ENCODE peak calls at places on chromosomes 11 and 22, in five cellular contexts. V, S, C, U and K are unnamed samples.
A peak's percentile ranks its signal among the peaks of the same experiment; 100 is the strongest.

GRCh38 chr11:122202951-122203456 is 87.0 kb upstream of the BLID start:
- DNase-seq in V (peak; percentile 81), S (peak; percentile 81), C (peak; percentile 76), U (peak; percentile 79), K (peak; percentile 48)

GRCh38 chr11:2383823-2384722 is 7.0 kb downstream of the CD81 start:
- DNase-seq in V (peak; percentile 60), S (no peak), C (no peak), U (peak; percentile 20), K (no peak)

GRCh38 chr11:115652094-115652493 is 147.9 kb upstream of the CADM1 start:
- DNase-seq in V (no peak), S (no peak), C (no peak), U (no peak), K (no peak)

GRCh38 chr11:65639623-65640482 is 2.0 kb downstream of the SIPA1 start:
- DNase-seq in V (no peak), S (no peak), C (no peak), U (no peak), K (no peak)

GRCh38 chr22:49192180-49192856 is 635.4 kb downstream of the BRD1 start:
- DNase-seq in V (no peak), S (no peak), C (no peak), U (no peak), K (no peak)

GRCh38 chr11:94131363-94132115 is 2.9 kb downstream of the PANX1 start:
- DNase-seq in V (no peak), S (no peak), C (peak; percentile 54), U (peak; percentile 27), K (no peak)

GRCh38 chr11:30683176-30683575 is 97.0 kb upstream of the MPPED2 start:
- DNase-seq in V (no peak), S (no peak), C (no peak), U (no peak), K (no peak)

GRCh38 chr11:14065153-14065552 is 102.6 kb downstream of the SPON1 start:
- DNase-seq in V (no peak), S (no peak), C (no peak), U (no peak), K (no peak)

GRCh38 chr22:45804986-45805325 is 133.3 kb downstream of the ATXN10 start:
- DNase-seq in V (no peak), S (peak; percentile 82), C (peak; percentile 98), U (no peak), K (peak; percentile 92)

GRCh38 chr22:47787501-47788227 is 1025.2 kb downstream of the TBC1D22A start:
- DNase-seq in V (no peak), S (no peak), C (no peak), U (no peak), K (no peak)

GRCh38 chr11:7493670-7494069 is 8.4 kb downstream of the OLFML1 start:
- DNase-seq in V (no peak), S (no peak), C (no peak), U (no peak), K (no peak)

GRCh38 chr11:17015639-17016125 is 1.5 kb upstream of the PLEKHA7 start:
- DNase-seq in V (no peak), S (no peak), C (peak; percentile 52), U (no peak), K (peak; percentile 8)

GRCh38 chr11:126834573-126834972 is 166.0 kb downstream of the KIRREL3 start:
- DNase-seq in V (no peak), S (no peak), C (no peak), U (no peak), K (no peak)

GRCh38 chr11:125950696-125951645 is 5.1 kb downstream of the VSIG10L2 start:
- DNase-seq in V (no peak), S (no peak), C (peak; percentile 57), U (peak; percentile 86), K (no peak)

GRCh38 chr11:12212181-12212820 is 101.9 kb downstream of the MICAL2 start:
- DNase-seq in V (no peak), S (no peak), C (no peak), U (no peak), K (no peak)

GRCh38 chr11:64868904-64869570 is 9.4 kb downstream of the EHD1 start:
- DNase-seq in V (no peak), S (no peak), C (peak; percentile 95), U (peak; percentile 53), K (peak; percentile 81)

GRCh38 chr11:61281581-61282250 is 13.4 kb downstream of the VWCE start:
- DNase-seq in V (peak; percentile 91), S (peak; percentile 32), C (peak; percentile 22), U (peak; percentile 82), K (no peak)

GRCh38 chr11:11979487-11980117 is 28.8 kb downstream of the DKK3 start:
- DNase-seq in V (no peak), S (no peak), C (peak; percentile 91), U (no peak), K (no peak)

GRCh38 chr11:100563541-100564280 is 123.4 kb upstream of the ARHGAP42 start:
- DNase-seq in V (no peak), S (no peak), C (peak; percentile 39), U (no peak), K (no peak)

GRCh38 chr11:112511271-112511670 is 250.6 kb upstream of the PLET1 start:
- DNase-seq in V (no peak), S (no peak), C (no peak), U (no peak), K (no peak)

GRCh38 chr11:95093548-95093947 is 3.9 kb downstream of the ENDOD1 start:
- DNase-seq in V (no peak), S (no peak), C (no peak), U (no peak), K (no peak)

GRCh38 chr11:118304227-118304808 is at the start of gene CD3E:
- DNase-seq in V (no peak), S (no peak), C (no peak), U (no peak), K (no peak)

GRCh38 chr11:123304828-123305530 is 109.9 kb upstream of the CLMP start:
- DNase-seq in V (no peak), S (no peak), C (no peak), U (no peak), K (no peak)

DNA sequence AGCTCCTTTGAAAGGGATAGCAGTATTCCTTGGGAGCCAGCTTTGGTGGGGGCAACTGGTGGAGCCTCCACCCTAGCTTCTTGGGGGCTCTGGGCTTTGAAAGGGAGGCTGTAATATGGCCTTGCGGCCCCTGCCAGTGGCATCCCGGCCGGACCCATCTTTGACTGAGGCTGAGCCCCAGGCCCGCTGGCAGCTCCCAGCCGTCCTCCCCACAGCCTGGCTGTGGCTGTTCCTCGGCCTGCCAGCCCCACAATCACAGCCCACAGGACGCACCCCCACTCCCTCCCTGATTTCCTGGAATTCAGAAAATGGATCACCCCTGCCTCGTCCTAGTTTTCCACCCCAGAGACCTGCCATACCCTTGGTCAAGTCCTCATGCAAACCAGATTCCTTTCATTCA is 23.2 kb downstream of the SERPINH1 start:
- DNase-seq in V (no peak), S (no peak), C (no peak), U (no peak), K (no peak)
- H3K27ac ChIP-seq in V (no peak overlapping the region), S (no peak overlapping the region), C (no peak overlapping the region), U (no peak overlapping the region), K (no peak overlapping the region)

DNA sequence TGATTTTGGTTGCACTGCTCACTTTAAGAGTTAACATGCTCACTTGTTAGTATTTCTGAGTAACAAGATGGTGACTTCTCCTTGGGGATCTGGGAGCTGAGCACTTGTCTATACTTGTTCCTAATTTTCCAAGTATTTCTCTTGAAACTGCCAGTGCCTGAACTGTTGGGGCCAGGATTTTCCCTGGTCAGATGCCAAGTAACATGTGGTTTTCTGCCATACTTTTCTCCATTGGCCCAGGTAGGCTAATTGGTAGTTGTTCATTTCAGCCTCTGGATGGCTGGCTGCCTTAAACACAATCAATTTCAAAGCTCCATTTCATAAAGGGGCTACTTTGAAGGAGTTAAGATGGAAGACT is 35.0 kb downstream of the RNF141 start:
- DNase-seq in V (no peak), S (no peak), C (no peak), U (no peak), K (no peak)
- H3K27ac ChIP-seq in V (no peak overlapping the region), S (no peak overlapping the region), C (no peak overlapping the region), U (no peak overlapping the region), K (no peak overlapping the region)

DNA sequence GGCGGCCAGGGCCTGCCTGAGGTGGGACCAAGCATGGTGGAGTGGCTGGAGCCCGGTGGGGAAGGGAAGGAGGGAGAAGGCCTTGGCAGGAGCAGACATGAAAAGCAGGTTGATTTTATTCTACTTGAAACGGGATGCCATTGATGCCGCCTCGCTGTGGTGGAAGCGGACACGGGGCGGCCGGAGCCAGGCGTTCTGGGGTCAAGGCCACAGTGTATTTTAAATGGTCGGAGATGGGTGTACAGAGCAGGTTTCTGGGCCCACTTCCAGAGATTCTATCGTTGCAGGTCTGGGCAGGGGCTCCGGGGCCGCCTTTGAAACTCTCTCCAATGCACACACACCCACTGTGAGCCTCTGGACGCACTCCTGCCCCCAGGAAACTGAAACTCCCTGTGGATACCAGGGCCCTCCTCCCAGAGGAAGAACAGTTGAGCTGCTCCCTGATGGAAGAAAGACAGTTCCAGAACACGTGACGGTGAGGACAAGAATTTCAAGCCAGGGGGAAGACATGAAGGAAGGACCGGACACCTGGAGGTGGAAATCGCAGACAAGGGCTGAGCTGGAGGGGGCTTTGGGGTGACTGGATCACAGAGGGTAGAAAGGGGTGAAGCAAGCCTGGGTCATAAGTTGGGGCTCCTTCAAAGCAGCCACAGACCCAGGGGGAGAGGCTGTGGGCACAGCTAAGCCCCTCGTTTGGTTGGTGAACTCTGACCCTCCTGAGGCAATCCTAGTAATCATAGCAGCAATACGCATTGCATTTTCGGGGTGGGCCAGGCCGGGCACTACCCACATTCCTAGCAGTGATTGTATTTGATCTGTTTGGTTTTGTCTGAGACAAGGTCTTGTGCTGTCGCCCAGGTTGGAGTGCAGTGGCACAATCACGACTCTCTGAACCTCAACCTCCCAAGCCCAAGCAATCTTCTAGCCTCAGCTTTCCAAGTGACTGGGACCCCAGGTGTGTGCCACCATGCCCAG is 12.3 kb upstream of the LINC01488 start:
- DNase-seq in V (no peak), S (no peak), C (no peak), U (no peak), K (no peak)
- H3K27ac ChIP-seq in V (no peak overlapping the region), S (no peak overlapping the region), C (no peak overlapping the region), U (no peak overlapping the region), K (peak overlapping the region; percentile 21)

GRCh38 chr11:912266-912665 is 1.7 kb upstream of the CHID1 start:
- DNase-seq in V (no peak), S (no peak), C (no peak), U (no peak), K (no peak)

GRCh38 chr11:910589-911030 is at the start of gene CHID1:
- DNase-seq in V (peak; percentile 93), S (peak; percentile 51), C (peak; percentile 71), U (peak; percentile 81), K (no peak)

GRCh38 chr11:910044-910588 is 494 bp downstream of the CHID1 start:
- DNase-seq in V (no peak), S (no peak), C (no peak), U (no peak), K (no peak)

GRCh38 chr11:911890-912219 is 1.2 kb upstream of the CHID1 start:
- DNase-seq in V (no peak), S (no peak), C (no peak), U (no peak), K (no peak)

GRCh38 chr11:911031-911889 is 650 bp upstream of the CHID1 start:
- DNase-seq in V (peak; percentile 60), S (no peak), C (peak; percentile 75), U (peak; percentile 42), K (no peak)
- H3K27ac ChIP-seq in V (no peak overlapping the region), S (peak overlapping the region; percentile 93), C (peak overlapping the region; percentile 51), U (peak overlapping the region; percentile 90), K (peak overlapping the region; percentile 73)